ENCODE peak calls at places on chromosomes 11 and 22, in nine cellular contexts. X, M, I, C, F, T, L, G and E are unnamed samples.

GRCh38 chr11:75223954-75224643 is 16.5 kb upstream of the TPBGL start:
- DNase-seq in F (no peak), L (no peak), T (no peak), G (no peak), C (no peak), I (no peak), X (no peak), M (no peak), E (no peak)

GRCh38 chr11:123082977-123083376 is 21.0 kb upstream of the HSPA8 start:
- DNase-seq in G (no peak), M (no peak), C (no peak), F (no peak), X (no peak), L (no peak), T (no peak), I (no peak), E (no peak)

GRCh38 chr11:114395776-114396175 is 4.5 kb downstream of the C11orf71 start:
- DNase-seq in I (no peak), T (no peak), G (no peak), L (no peak), M (no peak), F (no peak), X (no peak), C (peak; percentile 15), E (no peak)

GRCh38 chr22:37043828-37044538 is 7.6 kb upstream of the KCTD17 start:
- DNase-seq in L (peak; percentile 94), T (peak; percentile 88), F (peak; percentile 87), C (peak; percentile 47), G (no peak), M (peak; percentile 28), X (no peak), I (no peak), E (peak; percentile 78)

GRCh38 chr11:126132319-126132718 is 69.7 kb upstream of the CDON start:
- DNase-seq in M (no peak), L (peak; percentile 70), C (peak; percentile 8), X (peak; percentile 75), T (peak; percentile 70), G (no peak), F (peak; percentile 89), I (no peak), E (peak; percentile 72)

GRCh38 chr22:41288245-41288946 is 2.4 kb upstream of the RANGAP1 start:
- DNase-seq in C (peak; percentile 74), M (peak; percentile 88), X (peak; percentile 69), T (peak; percentile 37), F (peak; percentile 59), G (no peak), L (peak; percentile 61), I (no peak), E (peak; percentile 20)

GRCh38 chr11:113778111-113778910 is 1.3 kb upstream of the CLDN25 start:
- DNase-seq in T (peak; percentile 51), F (no peak), C (no peak), I (no peak), G (no peak), L (peak; percentile 66), X (no peak), M (peak; percentile 38), E (peak; percentile 42)

GRCh38 chr11:45803981-45804805 is 756 bp upstream of the SLC35C1 start:
- DNase-seq in I (no peak), L (peak; percentile 90), F (peak; percentile 92), C (no peak), G (no peak), X (peak; percentile 91), M (peak; percentile 33), T (peak; percentile 88), E (peak; percentile 93)

GRCh38 chr11:131762346-131763110 is 392.1 kb downstream of the NTM start:
- DNase-seq in C (no peak), F (no peak), T (no peak), G (no peak), L (no peak), X (no peak), M (no peak), I (no peak), E (no peak)

GRCh38 chr11:124784051-124784450 is 16.2 kb downstream of the MSANTD2 start:
- DNase-seq in T (no peak), G (no peak), I (no peak), F (no peak), C (no peak), X (no peak), M (no peak), L (no peak), E (no peak)

GRCh38 chr22:22927196-22927887 is 39.7 kb downstream of the IGLL5 start:
- DNase-seq in T (no peak), C (no peak), L (no peak), M (no peak), G (no peak), X (no peak), F (no peak), I (no peak), E (no peak)
- H3K4me3 ChIP-seq in T (no peak overlapping the region), C (no peak overlapping the region), L (no peak overlapping the region), M (no peak overlapping the region), G (no peak overlapping the region), X (no peak overlapping the region), F (no peak overlapping the region), I (no peak overlapping the region), E (no peak overlapping the region)

DNA sequence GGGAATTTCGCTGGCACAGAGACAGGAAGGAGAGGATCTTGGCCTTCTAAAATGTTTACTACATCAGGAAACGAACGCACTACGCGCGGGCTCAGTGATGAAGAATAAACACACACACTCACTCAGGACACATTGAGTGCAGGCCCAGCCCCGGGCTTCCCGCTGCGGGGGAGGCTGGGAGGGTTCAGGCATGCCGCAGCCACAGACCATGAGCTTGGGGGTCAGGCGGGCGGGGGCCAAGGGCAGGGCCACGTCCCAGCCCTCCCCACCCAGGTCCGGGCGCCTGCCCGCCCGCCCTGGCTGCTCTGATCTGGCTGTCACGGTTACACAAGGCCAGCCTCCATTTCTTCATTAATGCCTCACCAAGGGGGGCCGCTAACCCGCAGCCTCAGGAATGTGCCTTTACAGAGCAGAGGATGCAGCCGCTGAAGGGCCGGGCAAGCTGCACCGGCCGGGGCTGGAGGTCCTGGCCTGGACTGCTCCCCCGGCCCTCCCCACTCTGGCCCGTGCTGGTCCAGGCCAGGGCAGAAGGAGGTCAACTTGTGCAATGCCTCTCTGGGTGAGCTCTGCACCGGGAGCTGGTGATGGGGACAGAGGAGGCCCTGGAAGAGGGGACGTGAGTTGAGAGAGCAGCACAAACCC is 41.7 kb downstream of the IGF2 start:
- DNase-seq in X (peak; percentile 74), L (peak; percentile 49), M (peak; percentile 82), F (peak; percentile 42), I (no peak), G (no peak), T (peak; percentile 48), C (no peak), E (peak; percentile 83)
- H3K4me1 ChIP-seq in X (peaks cover 25% of the 10 kb centered on the region), L (peaks cover 54% of the 10 kb centered on the region), M (peaks cover 25% of the 10 kb centered on the region), F (peaks cover 62% of the 10 kb centered on the region), I (peaks cover 14% of the 10 kb centered on the region), G (peaks cover 79% of the 10 kb centered on the region), T (peaks cover 57% of the 10 kb centered on the region), C (peaks cover 8% of the 10 kb centered on the region), E (peaks cover 49% of the 10 kb centered on the region)

GRCh38 chr22:50249382-50250248 is 1.4 kb downstream of the HDAC10 start:
- DNase-seq in X (no peak), L (no peak), M (no peak), F (no peak), T (no peak), G (no peak), C (no peak), I (no peak), E (no peak)
- TF ChIP-seq POLR2A in X (no peak), L (no peak), M (no peak), F (no peak), T (no peak), G (no peak), C (no peak), I (no peak), E (no peak)

DNA sequence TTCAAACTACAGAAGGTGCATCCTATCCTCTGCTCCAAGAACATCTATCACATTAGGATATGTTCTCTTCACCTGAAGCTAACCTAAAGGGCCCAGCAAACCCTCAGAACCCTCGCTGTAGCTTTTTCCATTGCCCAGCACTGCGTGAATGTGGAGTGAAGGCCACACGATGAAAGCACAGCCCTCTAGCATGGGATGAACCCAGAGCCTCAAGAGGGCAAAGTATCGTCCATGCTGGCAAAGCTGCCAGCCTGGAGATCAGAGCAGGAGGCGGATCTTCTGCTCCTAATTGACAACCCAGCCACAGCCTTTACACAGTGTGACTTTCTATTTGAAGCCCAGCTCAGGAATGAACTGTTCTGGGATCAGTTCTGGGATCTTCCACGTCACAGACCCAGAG is 65.1 kb upstream of the USP47 start:
- DNase-seq in L (no peak), G (no peak), T (no peak), X (no peak), C (no peak), I (no peak), M (no peak), F (no peak), E (no peak)
- H3K4me3 ChIP-seq in L (no peak overlapping the region), G (no peak overlapping the region), T (no peak overlapping the region), X (no peak overlapping the region), C (no peak overlapping the region), I (no peak overlapping the region), M (no peak overlapping the region), F (no peak overlapping the region), E (no peak overlapping the region)

DNA sequence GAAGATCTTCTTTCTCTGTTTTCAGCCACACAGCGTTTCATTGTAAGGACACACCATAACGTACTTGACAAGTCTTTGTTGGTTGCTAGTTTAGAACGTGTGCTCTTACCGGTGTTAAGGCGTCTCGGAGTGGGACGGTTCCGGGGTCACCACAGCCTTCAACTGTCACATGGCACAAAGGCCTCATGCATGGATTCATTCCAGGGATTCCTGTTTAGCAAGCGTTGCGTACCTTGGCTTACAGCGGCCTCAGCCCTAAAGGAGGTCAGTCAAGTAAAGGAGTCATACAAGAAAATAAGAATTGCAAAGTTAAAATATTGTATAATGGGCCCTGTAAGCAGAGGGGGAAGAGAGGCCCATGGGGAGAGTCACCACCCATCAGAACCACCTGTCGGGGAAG is 2.2 kb upstream of the SCGB1A1 start:
- DNase-seq in L (no peak), X (no peak), F (no peak), G (no peak), M (no peak), C (no peak), I (no peak), T (no peak), E (no peak)
- H3K4me1 ChIP-seq in L (no peaks in the 10 kb centered on the region), X (peaks cover 40% of the 10 kb centered on the region), F (no peaks in the 10 kb centered on the region), G (peaks cover 13% of the 10 kb centered on the region), M (peaks cover 7% of the 10 kb centered on the region), C (no peaks in the 10 kb centered on the region), I (peaks cover 26% of the 10 kb centered on the region), T (peaks cover 10% of the 10 kb centered on the region), E (peaks cover 8% of the 10 kb centered on the region)

DNA sequence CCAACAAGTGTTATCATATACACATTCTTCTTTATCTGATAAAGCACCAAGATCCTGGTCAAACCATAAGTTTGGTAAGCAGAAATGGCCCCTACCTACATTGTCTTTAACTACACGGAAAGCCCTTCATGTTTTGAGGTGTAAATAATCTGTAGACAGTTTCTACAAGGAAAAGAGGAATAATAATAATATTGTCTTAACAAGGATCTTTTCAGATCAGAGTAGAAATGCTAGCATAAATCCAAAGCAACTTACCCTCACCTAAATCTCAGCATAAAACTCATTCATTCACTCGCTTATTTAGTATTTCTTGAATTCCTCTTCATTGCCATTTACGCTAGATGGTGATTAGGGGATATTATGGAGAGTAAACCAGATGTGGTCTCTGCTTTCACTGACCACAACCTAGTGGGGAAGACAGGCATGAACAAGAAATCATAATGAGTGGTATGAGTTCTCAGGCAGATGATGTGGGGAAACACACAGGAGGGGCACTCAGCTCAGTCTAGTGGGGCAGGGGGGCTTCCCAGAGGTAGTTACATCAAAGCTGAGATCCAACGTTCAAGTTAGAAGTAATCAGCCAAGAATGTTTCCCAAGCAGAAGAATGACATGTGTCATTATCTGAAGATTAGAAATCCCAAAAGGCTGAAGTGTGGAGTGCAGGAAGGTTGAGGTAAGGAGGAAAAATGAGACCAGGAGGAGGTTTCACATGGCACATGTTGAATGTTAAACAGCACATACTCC is 65.4 kb upstream of the ZC3H12C start:
- DNase-seq in X (no peak), I (no peak), F (no peak), C (no peak), G (no peak), L (no peak), T (no peak), M (no peak), E (no peak)
- TF ChIP-seq POLR2A in X (no peak), I (no peak), F (no peak), C (no peak), G (no peak), L (no peak), T (no peak), M (no peak), E (no peak)